ENCODE peak calls at places on chromosomes 1 and 21, in five cellular contexts. R is GM13976; K is NCI-H1694 treated with DMSO at 0.1 percent for 48 hours; I is left ventricle myocardium inferior; Y is activated naive CD4-positive, alpha-beta T cell treated with anti-CD3 and anti-CD28 coated beads, Interleukin-2, amount 50 U/mL, for 72 hours. O is an unnamed sample.

GRCh38 chr21:43827015-43827611 is 37.7 kb downstream of the RRP1 start:
- DNase-seq in R (no peak), K (no peak), I (no peak), Y (no peak), O (no peak)

GRCh38 chr1:36511804-36512798 is 29.4 kb upstream of the CSF3R start:
- DNase-seq in R (no peak), K (no peak), I (no peak), Y (no peak), O (no peak)

GRCh38 chr1:21586926-21587601 is 77.8 kb downstream of the ALPL start:
- DNase-seq in R (no peak), K (no peak), I (peak; percentile 47), Y (no peak), O (no peak)

GRCh38 chr1:100523038-100523649 is 14.8 kb upstream of the GPR88 start:
- DNase-seq in R (peak; percentile 45), K (no peak), I (no peak), Y (no peak), O (no peak)

GRCh38 chr1:38179423-38179822 is 132.8 kb upstream of the POU3F1 start:
- DNase-seq in R (no peak), K (no peak), I (peak; percentile 66), Y (no peak), O (no peak)

GRCh38 chr1:183209533-183210158 is 23.6 kb downstream of the LAMC2 start:
- DNase-seq in R (peak; percentile 57), K (peak; percentile 71), I (no peak), Y (peak; percentile 10), O (peak; percentile 23)

GRCh38 chr1:61171915-61172485 is 89.6 kb downstream of the NFIA start:
- DNase-seq in R (no peak), K (no peak), I (no peak), Y (no peak), O (no peak)

GRCh38 chr1:226738995-226739695 is at the start of gene ITPKB:
- DNase-seq in R (peak; percentile 75), K (no peak), I (peak; percentile 42), Y (no peak), O (peak; percentile 91)

GRCh38 chr21:36699026-36699545 is at the start of gene SIM2:
- DNase-seq in R (peak; percentile 36), K (no peak), I (no peak), Y (peak; percentile 16), O (no peak)

GRCh38 chr1:185886671-185887070 is 152.5 kb downstream of the HMCN1 start:
- DNase-seq in R (no peak), K (no peak), I (no peak), Y (no peak), O (no peak)

GRCh38 chr1:156511656-156512055 is 11.1 kb upstream of the MEF2D start:
- DNase-seq in R (no peak), K (no peak), I (no peak), Y (peak; percentile 33), O (no peak)

GRCh38 chr21:36783612-36784383 is 84.9 kb downstream of the SIM2 start:
- DNase-seq in R (no peak), K (no peak), I (no peak), Y (no peak), O (no peak)

GRCh38 chr1:218348628-218349185 is 3.6 kb downstream of the TGFB2 start:
- DNase-seq in R (no peak), K (no peak), I (no peak), Y (no peak), O (no peak)

GRCh38 chr1:199743227-199743626 is 284.3 kb upstream of the NR5A2 start:
- DNase-seq in R (no peak), K (no peak), I (no peak), Y (no peak), O (no peak)

GRCh38 chr1:160101037-160101716 is 2.8 kb upstream of the IGSF8 start:
- DNase-seq in R (peak; percentile 85), K (peak; percentile 87), I (peak; percentile 82), Y (peak; percentile 76), O (peak; percentile 35)